ENCODE peak calls at places on chromosomes 4 and X, in eight cellular contexts. P is cerebellum; C is HS-5; V is stimulated activated CD4-positive, alpha-beta T cell treated with anti-CD3 and anti-CD28 coated beads, TNF-alpha, amount 100 ng/mL, for 48 hours; Z is GM13977; N is pancreas; A is NCI-H2081; U is stimulated activated naive CD8-positive, alpha-beta T cell treated with anti-CD3 and anti-CD28 coated beads, Interleukin-15, Interleukin-2, amounts not matched to agents 100 U/mL and 50 U/mL, for 24 hours. M is an unnamed sample.

GRCh38 chr4:166091914-166092510 is 219.0 kb downstream of the TLL1 start:
- DNase-seq in P (peak; percentile 51), C (no peak), V (no peak), Z (peak; percentile 3), N (no peak), A (peak; percentile 8), U (no peak), M (no peak)

GRCh38 chr4:74114234-74114633 is 15.2 kb upstream of the CXCL2 start:
- DNase-seq in P (no peak), C (no peak), V (no peak), Z (no peak), N (no peak), A (no peak), U (no peak), M (no peak)

GRCh38 chr4:66376396-66376795 is 706.1 kb upstream of the EPHA5 start:
- DNase-seq in P (no peak), C (no peak), V (no peak), Z (no peak), N (no peak), A (no peak), U (no peak), M (no peak)

GRCh38 chr4:102318526-102318925 is 26.8 kb downstream of the SLC39A8 start:
- DNase-seq in P (no peak), C (no peak), V (no peak), Z (no peak), N (no peak), A (no peak), U (no peak), M (no peak)

GRCh38 chrX:80246273-80246672 is 174.0 kb upstream of the TENT5D start:
- DNase-seq in P (no peak), C (no peak), V (no peak), Z (no peak), N (no peak), A (no peak), U (no peak), M (no peak)

GRCh38 chr4:3290476-3290875 is 2.3 kb upstream of the RGS12 start:
- DNase-seq in P (peak; percentile 63), C (no peak), V (no peak), Z (no peak), N (no peak), A (no peak), U (no peak), M (no peak)

GRCh38 chr4:92012899-92013867 is 290.6 kb upstream of the GRID2 start:
- DNase-seq in P (no peak), C (no peak), V (no peak), Z (no peak), N (peak; percentile 60), A (no peak), U (no peak), M (no peak)

GRCh38 chrX:72280210-72280882 is 3.3 kb upstream of the RPS4X start:
- DNase-seq in P (no peak), C (no peak), V (no peak), Z (no peak), N (no peak), A (no peak), U (no peak), M (no peak)

GRCh38 chrX:1657367-1658082 is 42.7 kb downstream of the ASMT start:
- DNase-seq in P (no peak), C (no peak), V (no peak), Z (peak; percentile 58), N (no peak), A (no peak), U (peak; percentile 51), M (peak; percentile 28)

GRCh38 chr4:7662507-7662846 is 227.7 kb upstream of the PSAPL1 start:
- DNase-seq in P (no peak), C (no peak), V (no peak), Z (no peak), N (no peak), A (no peak), U (no peak), M (no peak)

GRCh38 chr4:183349673-183350072 is 27.4 kb upstream of the CLDN24 start:
- DNase-seq in P (no peak), C (no peak), V (no peak), Z (no peak), N (no peak), A (no peak), U (no peak), M (no peak)

GRCh38 chrX:92260102-92260501 is 480.9 kb downstream of the PCDH11X start:
- DNase-seq in P (no peak), C (no peak), V (no peak), Z (no peak), N (no peak), A (no peak), U (no peak), M (no peak)

GRCh38 chrX:33336783-33337182 is 125.4 kb upstream of the DMD start:
- DNase-seq in P (no peak), C (no peak), V (no peak), Z (no peak), N (no peak), A (peak; percentile 37), U (no peak), M (peak; percentile 36)

GRCh38 chr4:174274436-174274835 is 9.0 kb downstream of the FBXO8 start:
- DNase-seq in P (no peak), C (no peak), V (no peak), Z (no peak), N (no peak), A (no peak), U (no peak), M (no peak)

GRCh38 chrX:2401590-2402360 is 99.0 kb downstream of the DHRSX start:
- DNase-seq in P (no peak), C (no peak), V (no peak), Z (no peak), N (no peak), A (no peak), U (no peak), M (peak; percentile 71)

GRCh38 chr4:107034091-107034698 is 1.9 kb downstream of the DKK2 start:
- DNase-seq in P (no peak), C (no peak), V (no peak), Z (no peak), N (peak; percentile 58), A (no peak), U (peak; percentile 5), M (peak; percentile 64)

GRCh38 chr4:172986114-172986513 is 182.5 kb upstream of the GALNT7 start:
- DNase-seq in P (no peak), C (no peak), V (no peak), Z (peak; percentile 16), N (no peak), A (no peak), U (no peak), M (peak; percentile 14)

GRCh38 chrX:19772306-19772705 is 115.1 kb downstream of the SH3KBP1 start:
- DNase-seq in P (no peak), C (no peak), V (no peak), Z (no peak), N (no peak), A (no peak), U (no peak), M (no peak)

GRCh38 chrX:153225438-153226098 is 46.5 kb downstream of the MAGEA1 start:
- DNase-seq in P (no peak), C (no peak), V (no peak), Z (no peak), N (no peak), A (no peak), U (no peak), M (no peak)

GRCh38 chr4:42636591-42636990 is 20.3 kb downstream of the ATP8A1 start:
- DNase-seq in P (no peak), C (no peak), V (no peak), Z (no peak), N (no peak), A (no peak), U (no peak), M (no peak)

GRCh38 chrX:150902434-150903109 is 4.1 kb upstream of the CD99L2 start:
- DNase-seq in P (no peak), C (no peak), V (no peak), Z (no peak), N (no peak), A (no peak), U (no peak), M (peak; percentile 99)

GRCh38 chrX:104284407-104285000 is 29.8 kb upstream of the ESX1 start:
- DNase-seq in P (no peak), C (no peak), V (no peak), Z (no peak), N (no peak), A (no peak), U (no peak), M (no peak)

GRCh38 chr4:145812902-145813301 is 125.7 kb downstream of the ZNF827 start:
- DNase-seq in P (no peak), C (no peak), V (no peak), Z (no peak), N (no peak), A (no peak), U (no peak), M (no peak)

GRCh38 chrX:3609800-3610199 is 103.6 kb downstream of the PRKX start:
- DNase-seq in P (no peak), C (peak; percentile 49), V (no peak), Z (no peak), N (no peak), A (no peak), U (no peak), M (no peak)

GRCh38 chr4:87132035-87132434 is 88.4 kb downstream of the KLHL8 start:
- DNase-seq in P (no peak), C (no peak), V (no peak), Z (no peak), N (no peak), A (no peak), U (no peak), M (no peak)